ENCODE peak calls at places on chromosomes 4 and X, in five cellular contexts. F is GM12878, K is HepG2, N is K562, R is HCT116. I is an unnamed sample.

GRCh38 chrX:41082783-41083182 is 2.5 kb upstream of the USP9X start:
- DNase-seq in F (no peak), K (no peak), N (no peak), R (no peak), I (no peak)

GRCh38 chr4:174521800-174522182 is 497 bp downstream of the HPGD start:
- DNase-seq in F (no peak), K (no peak), N (no peak), R (no peak), I (no peak)

GRCh38 chrX:9383655-9384054 is 81.2 kb upstream of the TBL1X start:
- DNase-seq in F (no peak), K (no peak), N (no peak), R (no peak), I (no peak)

GRCh38 chr4:84887824-84888223 is 78.7 kb downstream of the WDFY3 start:
- DNase-seq in F (no peak), K (no peak), N (no peak), R (no peak), I (peak; percentile 29)

GRCh38 chr4:45078201-45078600 is 351.8 kb upstream of the GNPDA2 start:
- DNase-seq in F (no peak), K (no peak), N (no peak), R (no peak), I (no peak)

GRCh38 chr4:173025131-173025530 is 143.5 kb upstream of the GALNT7 start:
- DNase-seq in F (peak; percentile 16), K (peak; percentile 38), N (peak; percentile 61), R (peak; percentile 76), I (peak; percentile 38)

GRCh38 chrX:55120767-55121358 is 32.0 kb downstream of the PAGE2 start:
- DNase-seq in F (no peak), K (no peak), N (peak; percentile 26), R (no peak), I (peak; percentile 6)

GRCh38 chr4:5865896-5866599 is 26.8 kb downstream of the CRMP1 start:
- DNase-seq in F (no peak), K (no peak), N (no peak), R (no peak), I (no peak)

GRCh38 chr4:8472689-8473197 is 32.2 kb downstream of the TRMT44 start:
- DNase-seq in F (no peak), K (no peak), N (no peak), R (no peak), I (no peak)

GRCh38 chr4:93327346-93327745 is 501.2 kb upstream of the ATOH1 start:
- DNase-seq in F (no peak), K (no peak), N (no peak), R (no peak), I (no peak)

GRCh38 chrX:103376979-103377324 is 614 bp downstream of the BEX3 start:
- DNase-seq in F (no peak), K (no peak), N (no peak), R (no peak), I (peak; percentile 34)

GRCh38 chr4:111323496-111323895 is 700.6 kb upstream of the PITX2 start:
- DNase-seq in F (no peak), K (no peak), N (no peak), R (no peak), I (no peak)

GRCh38 chr4:113026556-113026955 is 22.9 kb upstream of the ANK2 start:
- DNase-seq in F (no peak), K (no peak), N (no peak), R (no peak), I (no peak)

GRCh38 chr4:112270643-112271484 is 14.8 kb downstream of the TIFA start:
- DNase-seq in F (no peak), K (no peak), N (no peak), R (no peak), I (no peak)

GRCh38 chr4:127604949-127605709 is 27.6 kb upstream of the INTU start:
- DNase-seq in F (no peak), K (peak; percentile 29), N (no peak), R (peak; percentile 33), I (peak; percentile 26)

GRCh38 chr4:80231180-80231579 is 33.9 kb downstream of the PRDM8 start:
- DNase-seq in F (no peak), K (no peak), N (no peak), R (no peak), I (no peak)

GRCh38 chrX:49171752-49172279 is at the start of gene PLP2:
- DNase-seq in F (no peak), K (no peak), N (peak; percentile 52), R (no peak), I (peak; percentile 31)

GRCh38 chr4:3201718-3202702 is 46.9 kb upstream of the MSANTD1 start:
- DNase-seq in F (peak; percentile 38), K (peak; percentile 53), N (no peak), R (no peak), I (no peak)

GRCh38 chrX:96685205-96686099 is 810 bp downstream of the DIAPH2 start:
- DNase-seq in F (no peak), K (peak; percentile 7), N (no peak), R (no peak), I (peak; percentile 63)

GRCh38 chr4:63049726-63050125 is 1359.5 kb downstream of the TECRL start:
- DNase-seq in F (no peak), K (no peak), N (no peak), R (no peak), I (no peak)

GRCh38 chr4:37793562-37793961 is 32.9 kb upstream of the PGM2 start:
- DNase-seq in F (no peak), K (peak; percentile 27), N (no peak), R (no peak), I (peak; percentile 13)

GRCh38 chr4:125268065-125268755 is 46.5 kb upstream of the FAT4 start:
- DNase-seq in F (no peak), K (no peak), N (no peak), R (no peak), I (no peak)

GRCh38 chrX:102129473-102129872 is 4.0 kb downstream of the TCEAL2 start:
- DNase-seq in F (no peak), K (no peak), N (no peak), R (no peak), I (peak; percentile 14)

GRCh38 chr4:134677209-134677814 is 475.7 kb upstream of the PABPC4L start:
- DNase-seq in F (no peak), K (no peak), N (no peak), R (no peak), I (no peak)

GRCh38 chr4:57102050-57102564 is 8.1 kb downstream of the IGFBP7 start:
- DNase-seq in F (no peak), K (peak; percentile 52), N (no peak), R (no peak), I (peak; percentile 94)

GRCh38 chr4:5912614-5913019 is 19.7 kb upstream of the CRMP1 start:
- DNase-seq in F (no peak), K (no peak), N (no peak), R (no peak), I (no peak)

GRCh38 chr4:76156635-76157034 is 8.4 kb upstream of the NUP54 start:
- DNase-seq in F (no peak), K (no peak), N (no peak), R (no peak), I (peak; percentile 75)

GRCh38 chr4:2442175-2442993 is 23.6 kb downstream of the CFAP99 start:
- DNase-seq in F (no peak), K (no peak), N (peak; percentile 43), R (no peak), I (no peak)

GRCh38 chr4:182756161-182756690 is 161.0 kb downstream of the DCTD start:
- DNase-seq in F (no peak), K (no peak), N (no peak), R (no peak), I (no peak)

DNA sequence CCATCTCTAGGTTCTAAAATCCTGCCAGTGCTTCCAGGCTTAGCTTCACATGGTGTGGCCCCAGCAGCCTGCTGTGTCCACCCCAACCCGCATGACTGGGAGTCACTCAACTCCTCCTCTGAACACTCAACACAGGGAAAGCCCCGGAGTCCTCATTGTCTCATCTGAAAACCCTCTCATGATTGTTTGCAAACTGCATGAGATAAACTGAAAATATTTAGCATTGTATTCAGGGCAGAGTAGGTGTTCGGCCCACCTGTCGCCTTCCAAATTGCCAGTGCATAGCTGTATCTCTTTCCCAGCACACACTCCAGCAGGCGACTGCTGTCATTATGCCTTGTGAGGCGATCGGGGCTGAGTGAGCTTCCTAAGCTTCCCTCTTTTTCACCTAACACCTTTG is 76.7 kb upstream of the SORBS2 start:
- DNase-seq in F (no peak), K (no peak), N (no peak), R (no peak), I (no peak)
- H4K20me1 ChIP-seq in F (no peaks in the 10 kb centered on the region), K (no peaks in the 10 kb centered on the region), N (no peaks in the 10 kb centered on the region), R (no peaks in the 10 kb centered on the region), I (no peaks in the 10 kb centered on the region)

GRCh38 chrX:87518504-87518903 is 902 bp downstream of the KLHL4 start:
- DNase-seq in F (no peak), K (no peak), N (no peak), R (no peak), I (peak; percentile 69)
- TF ChIP-seq MAX in F (no peak), K (no peak), N (no peak), R (no peak), I (no peak)

GRCh38 chr4:102815981-102816380 is 11.4 kb downstream of the UBE2D3 start:
- DNase-seq in F (no peak), K (peak; percentile 66), N (no peak), R (no peak), I (peak; percentile 19)
- H4K20me1 ChIP-seq in F (peaks cover 15% of the 10 kb centered on the region), K (peaks cover 100% of the 10 kb centered on the region), N (peaks cover 52% of the 10 kb centered on the region), R (peaks cover 79% of the 10 kb centered on the region), I (peaks cover 44% of the 10 kb centered on the region)

DNA sequence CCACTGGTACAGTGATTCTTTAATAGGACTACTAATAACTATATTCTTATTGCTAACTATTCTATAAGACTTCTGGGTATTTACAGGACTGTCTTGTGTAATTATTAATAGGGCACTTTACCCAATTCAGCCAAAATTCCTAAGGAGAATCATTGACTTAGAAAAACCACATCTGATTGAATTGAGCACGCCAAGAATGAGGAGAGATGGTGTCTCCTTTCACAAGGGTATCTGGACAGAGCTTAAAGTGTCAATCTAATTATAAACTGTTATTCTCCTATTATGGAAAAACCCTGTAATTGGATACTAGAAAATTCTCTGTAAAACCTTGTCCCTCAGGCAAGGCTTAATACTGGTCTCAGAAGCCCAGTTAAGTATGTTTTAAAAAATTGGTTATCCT is 111.1 kb upstream of the TLL1 start:
- DNase-seq in F (no peak), K (no peak), N (no peak), R (no peak), I (no peak)
- TF ChIP-seq MAX in F (no peak), K (no peak), N (no peak), R (no peak), I (no peak)

DNA sequence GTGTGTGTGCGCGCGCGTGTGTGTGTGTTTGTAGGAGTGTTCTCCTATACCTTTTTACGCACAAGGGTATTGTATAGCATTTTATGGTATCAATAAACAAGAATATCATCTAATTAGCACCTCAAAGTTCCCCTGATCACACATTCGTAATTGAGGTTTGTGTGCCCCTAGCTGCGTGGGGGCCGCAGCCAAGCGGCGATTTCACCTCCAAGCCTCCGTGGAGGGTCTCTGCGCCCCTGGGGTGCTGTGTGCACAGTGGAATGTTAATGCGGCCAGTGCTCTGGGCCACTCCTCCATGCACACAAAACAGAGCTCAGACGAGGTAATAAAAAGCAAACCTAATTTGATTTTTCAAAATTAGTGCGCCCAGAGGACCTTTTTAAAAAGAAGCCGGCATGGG is 110.4 kb downstream of the SORCS2 start:
- DNase-seq in F (no peak), K (no peak), N (no peak), R (no peak), I (no peak)
- H4K20me1 ChIP-seq in F (no peaks in the 10 kb centered on the region), K (no peaks in the 10 kb centered on the region), N (peaks cover 4% of the 10 kb centered on the region), R (no peaks in the 10 kb centered on the region), I (no peaks in the 10 kb centered on the region)

I was measured in endothelial cell of umbilical vein.